ENCODE peak calls at places on chromosomes 4 and X, in nine cellular contexts. E is GM23338, J is HepG2, F is A549, P is Panc1, A is HCT116, M is SK-N-SH, V is K562, I is GM12878. Q is an unnamed sample.

GRCh38 chrX:150504399-150505186 is 63.8 kb upstream of the MTM1 start:
- DNase-seq in P (no peak), M (peak; percentile 26), J (no peak), F (no peak), A (no peak), V (no peak), E (no peak), I (no peak), Q (no peak)

GRCh38 chrX:9807355-9808182 is 21.3 kb downstream of the SHROOM2 start:
- DNase-seq in E (peak; percentile 39), A (no peak), I (no peak), V (no peak), J (no peak), M (no peak), F (no peak), P (no peak), Q (no peak)

GRCh38 chr4:294732-295131 is 10.5 kb downstream of the ZNF732 start:
- DNase-seq in E (no peak), V (no peak), A (no peak), M (no peak), J (no peak), F (no peak), P (no peak), I (no peak), Q (no peak)

GRCh38 chrX:35890699-35891098 is 28.8 kb upstream of the CFAP47 start:
- DNase-seq in I (no peak), E (peak; percentile 71), V (peak; percentile 7), A (no peak), J (peak; percentile 46), F (peak; percentile 17), M (peak; percentile 38), P (peak; percentile 0), Q (no peak)

GRCh38 chr4:20299515-20299914 is 47.8 kb downstream of the SLIT2 start:
- DNase-seq in E (peak; percentile 51), P (no peak), I (no peak), A (peak; percentile 13), V (peak; percentile 8), F (no peak), M (peak; percentile 32), J (peak; percentile 7), Q (no peak)

GRCh38 chrX:132491191-132491590 is 2.4 kb upstream of the MBNL3 start:
- DNase-seq in P (no peak), J (peak; percentile 88), F (no peak), V (no peak), A (no peak), I (no peak), M (no peak), E (peak; percentile 23), Q (peak; percentile 49)

GRCh38 chr4:89681219-89681618 is 155.7 kb downstream of the SNCA start:
- DNase-seq in I (no peak), M (no peak), V (no peak), F (no peak), E (peak; percentile 78), P (no peak), A (peak; percentile 48), J (peak; percentile 82), Q (no peak)

GRCh38 chr4:71456841-71457240 is 118.0 kb downstream of the SLC4A4 start:
- DNase-seq in F (peak; percentile 3), M (no peak), I (no peak), P (peak; percentile 1), V (no peak), J (peak; percentile 44), A (no peak), E (no peak), Q (no peak)

GRCh38 chr4:168993724-168994510 is 16.1 kb downstream of the CBR4 start:
- DNase-seq in E (no peak), V (no peak), P (no peak), J (no peak), M (no peak), A (no peak), I (no peak), F (no peak), Q (no peak)

GRCh38 chr4:26087108-26087507 is 173.1 kb downstream of the SMIM20 start:
- DNase-seq in E (no peak), J (no peak), M (no peak), F (no peak), P (no peak), I (no peak), V (no peak), A (no peak), Q (no peak)

GRCh38 chr4:142365386-142365785 is 480.7 kb downstream of the INPP4B start:
- DNase-seq in A (no peak), J (no peak), V (no peak), P (no peak), F (no peak), M (no peak), E (no peak), I (no peak), Q (no peak)
- H3K4me3 ChIP-seq in A (no peak overlapping the region), J (no peak overlapping the region), V (no peak overlapping the region), P (no peak overlapping the region), F (no peak overlapping the region), M (no peak overlapping the region), E (no peak overlapping the region), I (no peak overlapping the region), Q (no peak overlapping the region)

DNA sequence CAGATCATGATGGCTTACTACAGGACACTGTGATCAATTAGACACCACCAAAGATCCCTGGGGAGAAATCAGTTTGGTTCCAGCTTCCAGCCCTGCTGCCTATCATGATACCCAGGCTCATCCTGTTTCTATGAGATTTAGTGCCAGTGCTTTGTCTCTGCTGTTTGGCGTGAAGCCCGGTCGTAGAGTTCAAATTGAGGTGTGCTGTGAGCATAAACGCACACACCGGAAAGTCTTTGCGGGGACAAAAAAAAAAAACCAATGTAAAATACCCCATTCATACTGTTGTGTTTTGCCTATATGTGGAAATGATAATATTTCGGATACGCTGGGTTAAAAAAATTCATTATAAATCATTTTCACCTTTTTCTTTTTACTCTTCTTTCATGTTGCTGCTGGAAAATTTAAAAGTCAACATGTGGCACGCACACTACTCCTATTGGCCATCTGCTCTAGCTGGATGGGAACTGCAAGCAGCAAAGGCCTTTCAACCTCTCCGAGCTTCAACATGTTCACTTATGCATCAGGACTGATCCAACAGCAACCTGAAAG is 611 bp upstream of the DKC1 start:
- DNase-seq in A (no peak), F (no peak), J (no peak), M (peak; percentile 48), P (no peak), E (no peak), V (no peak), I (no peak), Q (no peak)
- H3K27ac ChIP-seq in A (peak overlapping the region; percentile 78), F (peak overlapping the region; percentile 81), J (peak overlapping the region; percentile 65), M (peak overlapping the region; percentile 97), P (peak overlapping the region; percentile 99), E (peak overlapping the region; percentile 98), V (peak overlapping the region; percentile 95), I (peak overlapping the region; percentile 74), Q (peak overlapping the region; percentile 80)

GRCh38 chr4:176547005-176547404 is 227.2 kb downstream of the SPCS3 start:
- DNase-seq in M (no peak), I (no peak), V (no peak), P (no peak), F (no peak), A (no peak), J (no peak), E (no peak), Q (no peak)

GRCh38 chr4:176548571-176548970 is 228.8 kb downstream of the SPCS3 start:
- DNase-seq in J (no peak), A (no peak), I (no peak), M (no peak), P (no peak), V (no peak), F (no peak), E (no peak), Q (no peak)

GRCh38 chr4:176540814-176541213 is 221.0 kb downstream of the SPCS3 start:
- DNase-seq in M (no peak), F (no peak), A (no peak), V (no peak), E (no peak), J (no peak), I (no peak), P (no peak), Q (no peak)

GRCh38 chr4:176549161-176549865 is 229.5 kb downstream of the SPCS3 start:
- DNase-seq in F (no peak), A (no peak), M (no peak), P (no peak), V (no peak), E (no peak), J (no peak), I (no peak), Q (no peak)

GRCh38 chr4:176545886-176546285 is 226.1 kb downstream of the SPCS3 start:
- DNase-seq in E (no peak), M (no peak), F (no peak), A (no peak), J (no peak), P (no peak), I (no peak), V (no peak), Q (no peak)
- TF ChIP-seq REST in E (no peak), M (no peak), F (no peak), A (no peak), J (no peak), P (no peak), I (no peak), V (no peak), Q (no peak)

GRCh38 chr4:58776627-58777026 is 1666.4 kb upstream of the IGFBP7 start:
- DNase-seq in P (no peak), A (no peak), F (peak; percentile 12), I (no peak), E (no peak), M (no peak), V (no peak), J (no peak), Q (no peak)
- H3K4me3 ChIP-seq in P (no peak overlapping the region), A (no peak overlapping the region), F (no peak overlapping the region), I (no peak overlapping the region), E (no peak overlapping the region), M (no peak overlapping the region), V (no peak overlapping the region), J (no peak overlapping the region), Q (no peak overlapping the region)

DNA sequence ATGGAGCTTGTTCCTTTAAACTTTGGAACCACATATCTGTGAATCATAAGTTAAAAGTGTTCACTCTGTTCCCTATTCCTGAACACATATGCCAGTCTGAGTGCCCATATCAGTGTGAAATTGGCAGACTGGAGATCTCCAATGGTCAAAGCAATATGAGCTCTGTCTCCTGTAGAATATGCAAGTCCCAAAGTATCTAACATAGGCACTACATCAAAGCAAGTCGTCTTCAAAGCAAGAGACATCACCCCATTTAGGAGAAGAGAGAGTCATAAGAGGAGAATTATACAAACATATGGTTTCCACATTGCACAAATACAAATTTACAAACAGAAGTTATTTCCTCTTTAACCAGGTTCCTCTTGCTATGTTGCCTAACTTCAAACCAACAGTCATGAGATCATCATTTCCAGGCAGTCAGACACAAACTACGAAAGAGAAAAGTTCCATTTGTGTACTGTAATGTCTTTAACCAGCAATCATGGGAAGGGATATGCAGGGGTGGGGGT is 9.9 kb upstream of the GK start:
- DNase-seq in P (no peak), V (no peak), F (no peak), E (no peak), M (no peak), A (no peak), J (peak; percentile 87), I (no peak), Q (peak; percentile 75)
- H3K27ac ChIP-seq in P (no peak overlapping the region), V (no peak overlapping the region), F (no peak overlapping the region), E (no peak overlapping the region), M (no peak overlapping the region), A (no peak overlapping the region), J (peak overlapping the region; percentile 97), I (no peak overlapping the region), Q (peak overlapping the region; percentile 72)

DNA sequence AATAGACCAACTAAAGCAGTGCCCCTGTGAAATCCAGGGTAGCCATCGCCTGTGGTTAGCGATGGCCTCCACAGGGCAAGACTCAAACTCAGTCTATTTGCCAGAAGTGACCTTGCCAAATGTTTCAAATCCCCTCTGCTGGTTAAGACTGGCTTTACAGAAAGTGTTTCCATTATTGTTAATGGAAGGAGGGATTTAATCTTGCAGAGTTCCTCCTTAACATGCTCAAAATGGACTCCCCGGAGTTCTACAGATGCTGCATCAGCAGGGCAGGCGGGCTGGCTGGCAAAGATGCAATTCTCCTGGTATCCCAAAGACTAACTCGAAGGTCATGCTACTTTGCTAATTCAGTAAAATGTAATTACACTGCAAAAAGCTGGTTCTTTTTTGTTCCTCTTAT is 313.0 kb upstream of the SLC7A11 start:
- DNase-seq in I (no peak), M (no peak), V (no peak), E (peak; percentile 32), A (no peak), F (no peak), J (no peak), P (no peak), Q (no peak)
- TF ChIP-seq REST in I (no peak), M (no peak), V (no peak), E (no peak), A (no peak), F (no peak), J (no peak), P (no peak), Q (no peak)

Q was measured in HL-60.